ENCODE peak calls at places on chromosomes 5 and 9, in ten cellular contexts. B is lower lobe of right lung, Y is astrocyte of the spinal cord, V is endodermal cell, Z is PC-3, A is suprapubic skin, T is heart left ventricle, H is transverse colon, J is cardiac muscle cell, M is AG04450. N is an unnamed sample.

GRCh38 chr5:21709766-21710165 is 1143.4 kb downstream of the CDH12 start:
- DNase-seq in T (no peak), Y (no peak), J (no peak), Z (no peak), H (no peak), B (no peak), A (no peak), M (no peak), V (no peak), N (no peak)

GRCh38 chr9:107693620-107694326 is 204.2 kb upstream of the KLF4 start:
- DNase-seq in Z (no peak), Y (peak; percentile 35), A (no peak), M (no peak), J (no peak), T (no peak), B (no peak), V (no peak), H (no peak), N (peak; percentile 16)

GRCh38 chr5:126503602-126504104 is 80.4 kb downstream of the GRAMD2B start:
- DNase-seq in Z (no peak), B (no peak), A (no peak), H (no peak), Y (peak; percentile 31), J (no peak), T (no peak), V (no peak), M (no peak), N (peak; percentile 58)

GRCh38 chr5:78527054-78527884 is 121.3 kb downstream of the LHFPL2 start:
- DNase-seq in Z (peak; percentile 52), T (peak; percentile 81), J (peak; percentile 60), A (peak; percentile 87), M (no peak), V (peak; percentile 70), B (peak; percentile 54), Y (peak; percentile 96), H (peak; percentile 56), N (peak; percentile 98)

GRCh38 chr9:132507670-132508469 is 74.5 kb upstream of the BARHL1 start:
- DNase-seq in B (no peak), V (peak; percentile 93), M (peak; percentile 34), J (peak; percentile 79), H (peak; percentile 68), T (peak; percentile 52), Y (peak; percentile 67), Z (peak; percentile 75), A (no peak), N (peak; percentile 76)

GRCh38 chr5:127923804-127924570 is 159.6 kb upstream of the SLC12A2 start:
- DNase-seq in Z (no peak), T (no peak), V (no peak), B (no peak), H (no peak), Y (no peak), A (no peak), J (no peak), M (no peak), N (no peak)

GRCh38 chr9:97529363-97530076 is 28.1 kb downstream of the TMOD1 start:
- DNase-seq in H (no peak), Y (no peak), M (no peak), B (no peak), T (peak; percentile 78), A (no peak), V (no peak), Z (peak; percentile 55), J (peak; percentile 93), N (peak; percentile 70)

GRCh38 chr9:128159073-128159783 is 837 bp upstream of the BBLN start:
- DNase-seq in V (no peak), Z (no peak), B (no peak), Y (no peak), T (no peak), M (no peak), H (peak; percentile 39), A (peak; percentile 62), J (no peak), N (no peak)

GRCh38 chr5:168047043-168047668 is 244.3 kb upstream of the WWC1 start:
- DNase-seq in T (peak; percentile 44), M (no peak), J (peak; percentile 65), B (no peak), V (peak; percentile 92), Y (peak; percentile 50), Z (peak; percentile 66), A (no peak), H (peak; percentile 63), N (peak; percentile 54)

GRCh38 chr5:5767286-5767928 is 344.9 kb downstream of the ICE1 start:
- DNase-seq in H (no peak), B (peak; percentile 49), A (no peak), M (no peak), Y (no peak), V (no peak), T (peak; percentile 62), J (peak; percentile 7), Z (no peak), N (no peak)

GRCh38 chr5:146894763-146895521 is 16.4 kb upstream of the PPP2R2B start:
- DNase-seq in H (no peak), Z (no peak), A (no peak), M (no peak), Y (peak; percentile 13), T (no peak), V (no peak), B (no peak), J (no peak), N (no peak)

DNA sequence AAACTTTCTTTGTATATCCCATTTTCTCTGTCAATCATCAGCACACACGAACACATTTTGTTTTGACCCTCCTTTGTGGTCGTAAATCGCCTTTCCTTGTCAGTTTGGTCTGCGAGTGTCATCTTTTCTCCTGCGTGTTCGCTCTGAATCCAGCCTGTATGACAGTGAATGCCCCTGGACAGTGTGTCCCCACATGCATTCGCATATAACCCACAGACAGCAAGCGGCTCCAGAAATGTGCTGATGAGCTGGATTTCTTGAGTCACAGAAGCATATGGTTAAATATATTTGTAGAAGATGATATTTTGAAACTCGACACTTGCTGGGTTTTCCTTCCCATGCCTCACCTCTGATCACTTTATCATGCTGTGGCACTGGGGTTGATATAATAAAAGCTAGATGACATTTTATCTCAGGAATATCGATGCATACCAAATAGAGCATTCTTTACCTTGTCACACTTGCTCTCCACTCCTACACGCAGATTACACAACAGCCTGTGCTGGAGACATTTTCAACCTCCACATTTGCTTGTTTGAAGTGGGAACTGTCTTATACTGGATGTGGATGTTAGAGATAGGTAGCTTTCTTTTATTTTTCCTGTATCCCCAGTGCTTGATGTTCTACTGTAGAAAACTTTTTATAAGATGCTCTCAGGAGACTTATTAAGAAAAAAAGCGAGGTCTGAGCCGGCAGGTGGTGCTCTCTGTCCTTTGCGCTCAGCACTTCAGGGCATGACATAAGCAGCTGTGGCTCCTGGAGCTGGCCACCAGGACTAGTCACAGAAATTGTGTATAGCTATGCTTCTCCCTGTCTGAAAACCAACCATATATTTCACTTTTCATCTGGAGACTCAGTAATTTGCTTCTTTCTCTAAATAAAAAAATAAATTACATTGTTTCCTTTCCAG is 215.1 kb downstream of the SH3GL2 start:
- DNase-seq in Z (peak; percentile 56), A (no peak), M (no peak), J (no peak), V (peak; percentile 59), T (no peak), H (peak; percentile 16), Y (no peak), B (no peak), N (peak; percentile 22)
- TF ChIP-seq CTCF in Z (peak; percentile 66), A (no peak), M (no peak), J (peak; percentile 17), V (peak; percentile 66), T (no peak), H (no peak), Y (no peak), B (no peak), N (no peak)

DNA sequence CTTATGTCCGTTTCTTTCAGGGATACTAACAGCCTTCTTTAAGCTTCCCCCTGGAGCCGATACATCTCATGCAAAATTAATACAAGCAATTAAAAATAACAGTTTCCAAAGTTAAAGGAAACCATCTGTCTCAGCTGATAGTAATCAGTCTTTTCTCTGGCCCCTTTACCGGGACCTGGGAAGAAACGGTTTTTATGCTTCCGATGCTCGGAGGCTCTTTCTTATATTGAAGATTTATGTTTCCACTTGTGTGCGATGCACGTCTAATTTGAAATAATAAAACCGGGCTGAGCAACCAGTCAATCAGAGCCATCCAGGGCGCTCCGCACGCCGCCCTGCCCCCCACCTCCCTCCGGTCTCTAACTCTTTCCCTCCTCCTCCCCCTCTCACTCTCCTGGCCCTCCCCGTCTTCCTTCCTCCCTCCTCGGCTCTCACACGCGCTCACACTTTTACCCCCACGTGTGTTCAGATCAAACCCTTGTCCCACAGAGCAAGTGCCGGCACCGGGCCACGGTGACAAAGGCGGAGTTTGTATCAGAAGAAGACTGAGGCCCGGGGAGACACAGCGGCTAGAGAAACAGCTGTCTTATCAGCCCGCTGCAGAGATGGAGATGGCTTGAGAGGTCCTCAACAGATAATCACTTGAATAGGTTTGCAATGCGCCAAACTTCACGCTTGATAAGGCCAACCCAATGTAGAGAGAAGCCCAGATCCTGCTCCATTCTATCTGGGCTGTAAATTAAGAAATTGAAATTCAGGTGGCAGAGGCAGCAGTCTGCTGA is 5.1 kb upstream of the ELAVL2 start:
- DNase-seq in B (no peak), V (peak; percentile 81), Y (no peak), J (no peak), H (no peak), Z (no peak), T (no peak), M (no peak), A (no peak), N (no peak)
- H3K4me3 ChIP-seq in B (no peak overlapping the region), V (peak overlapping the region; percentile 77), Y (peak overlapping the region; percentile 3), J (peak overlapping the region; percentile 18), H (no peak overlapping the region), Z (no peak overlapping the region), T (no peak overlapping the region), M (no peak overlapping the region), A (no peak overlapping the region), N (no peak overlapping the region)

DNA sequence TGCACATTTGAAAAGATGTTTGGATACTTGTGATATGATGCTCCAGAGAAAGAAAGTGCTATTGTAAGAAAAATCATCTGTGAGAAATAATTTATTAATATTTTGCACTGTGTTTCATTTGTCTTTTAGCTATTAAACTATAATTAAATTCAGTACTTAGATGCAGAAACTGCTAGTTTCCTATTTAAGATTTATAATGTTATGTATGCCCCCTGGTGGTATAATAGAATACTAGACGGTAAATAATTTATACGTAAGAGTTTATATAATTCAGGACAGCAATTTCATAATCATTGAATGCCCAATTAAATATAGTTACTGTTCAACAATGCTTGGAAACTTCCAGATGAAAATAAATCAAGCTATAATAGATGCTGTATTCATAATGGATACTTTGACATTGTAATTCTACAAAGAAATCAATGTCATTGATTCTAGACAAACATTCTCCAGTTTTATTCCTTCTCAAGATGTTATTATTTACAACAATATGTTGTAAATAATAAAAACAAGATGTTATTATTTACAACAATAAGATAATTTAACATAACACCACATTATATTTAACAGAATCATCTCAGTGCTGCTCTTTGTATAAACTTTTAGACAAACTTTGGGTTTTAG is 101.0 kb downstream of the TMEM232 start:
- DNase-seq in V (no peak), M (no peak), J (peak; percentile 49), T (no peak), Y (peak; percentile 59), A (no peak), B (no peak), H (no peak), Z (peak; percentile 70), N (peak; percentile 60)
- TF ChIP-seq CTCF in V (peak; percentile 83), M (peak; percentile 51), J (peak; percentile 41), T (peak; percentile 66), Y (no peak), A (peak; percentile 37), B (peak; percentile 45), H (peak; percentile 50), Z (peak; percentile 70), N (peak; percentile 37)

DNA sequence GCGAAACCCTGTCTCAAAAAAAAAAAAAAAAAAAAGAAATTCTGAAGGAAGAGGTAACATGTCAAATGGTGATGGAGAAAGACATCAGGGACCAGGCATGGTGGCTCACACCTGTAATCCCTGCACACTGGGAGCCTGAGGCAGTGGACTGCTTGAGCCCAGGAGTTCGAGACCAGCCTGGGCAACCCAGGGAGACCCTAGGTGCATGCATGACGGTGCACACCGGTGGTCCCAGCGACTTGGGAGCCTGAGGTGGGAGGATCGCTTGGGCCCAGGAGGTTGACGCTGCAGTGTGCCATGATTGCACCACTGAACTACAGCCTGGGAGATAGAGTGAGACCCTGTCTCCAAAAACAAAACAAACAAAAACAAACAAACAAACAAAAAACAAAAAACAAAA is 1.8 kb downstream of the ISCA1 start:
- DNase-seq in H (no peak), A (no peak), M (no peak), V (no peak), B (peak; percentile 44), J (no peak), Y (no peak), Z (no peak), T (no peak), N (no peak)
- H3K4me3 ChIP-seq in H (no peak overlapping the region), A (no peak overlapping the region), M (no peak overlapping the region), V (peak overlapping the region; percentile 93), B (no peak overlapping the region), J (peak overlapping the region; percentile 63), Y (no peak overlapping the region), Z (peak overlapping the region; percentile 94), T (peak overlapping the region; percentile 89), N (peak overlapping the region; percentile 2)